ENCODE peak calls at places on chromosomes 12 and 14, in four cellular contexts. One of them, this sample, is unnamed.

GRCh38 chr14:26896447-26896846 is 298.6 kb upstream of the NOVA1 start:
- DNase-seq in right cardiac atrium: no peak
- DNase-seq in left ventricle myocardium inferior: no peak
- DNase-seq in left colon: no peak
- DNase-seq in this sample: no peak

GRCh38 chr12:131003676-131004075 is 50.0 kb downstream of the ADGRD1 start:
- DNase-seq in right cardiac atrium: no peak
- DNase-seq in left ventricle myocardium inferior: no peak
- DNase-seq in left colon: no peak
- DNase-seq in this sample: no peak

GRCh38 chr14:105469456-105470162 is 5.0 kb upstream of the CRIP2 start:
- DNase-seq in right cardiac atrium: peak; percentile 75
- DNase-seq in left ventricle myocardium inferior: peak; percentile 61
- DNase-seq in left colon: no peak
- DNase-seq in this sample: no peak

GRCh38 chr12:59093090-59093489 is 172.8 kb upstream of the LRIG3 start:
- DNase-seq in right cardiac atrium: no peak
- DNase-seq in left ventricle myocardium inferior: no peak
- DNase-seq in left colon: no peak
- DNase-seq in this sample: no peak

GRCh38 chr14:50335389-50335788 is 23.3 kb downstream of the DMAC2L start:
- DNase-seq in right cardiac atrium: peak; percentile 78
- DNase-seq in left ventricle myocardium inferior: peak; percentile 26
- DNase-seq in left colon: peak; percentile 74
- DNase-seq in this sample: no peak

GRCh38 chr14:76591270-76591669 is 170.0 kb upstream of the VASH1 start:
- DNase-seq in right cardiac atrium: peak; percentile 50
- DNase-seq in left ventricle myocardium inferior: no peak
- DNase-seq in left colon: peak; percentile 29
- DNase-seq in this sample: no peak

GRCh38 chr12:116592116-116592637 is 33.0 kb downstream of the MAP1LC3B2 start:
- DNase-seq in right cardiac atrium: peak; percentile 88
- DNase-seq in left ventricle myocardium inferior: peak; percentile 25
- DNase-seq in left colon: peak; percentile 70
- DNase-seq in this sample: no peak

GRCh38 chr14:99996951-99997571 is 68.2 kb upstream of the EVL start:
- DNase-seq in right cardiac atrium: no peak
- DNase-seq in left ventricle myocardium inferior: no peak
- DNase-seq in left colon: no peak
- DNase-seq in this sample: no peak

GRCh38 chr12:76158518-76159321 is 74.2 kb upstream of the NAP1L1 start:
- DNase-seq in right cardiac atrium: no peak
- DNase-seq in left ventricle myocardium inferior: no peak
- DNase-seq in left colon: peak; percentile 34
- DNase-seq in this sample: no peak

GRCh38 chr14:81187832-81188522 is 32.8 kb downstream of the GTF2A1 start:
- DNase-seq in right cardiac atrium: no peak
- DNase-seq in left ventricle myocardium inferior: no peak
- DNase-seq in left colon: no peak
- DNase-seq in this sample: no peak

GRCh38 chr14:73457935-73458218 is 469 bp downstream of the NUMB start:
- DNase-seq in right cardiac atrium: no peak
- DNase-seq in left ventricle myocardium inferior: peak; percentile 44
- DNase-seq in left colon: peak; percentile 51
- DNase-seq in this sample: no peak

GRCh38 chr12:510071-510825 is 50.5 kb downstream of the B4GALNT3 start:
- DNase-seq in right cardiac atrium: no peak
- DNase-seq in left ventricle myocardium inferior: no peak
- DNase-seq in left colon: peak; percentile 87
- DNase-seq in this sample: no peak

GRCh38 chr12:19034937-19035336 is 94.6 kb upstream of the PLEKHA5 start:
- DNase-seq in right cardiac atrium: peak; percentile 33
- DNase-seq in left ventricle myocardium inferior: no peak
- DNase-seq in left colon: no peak
- DNase-seq in this sample: no peak

GRCh38 chr12:57724003-57724935 is 14.3 kb downstream of the AGAP2 start:
- DNase-seq in right cardiac atrium: no peak
- DNase-seq in left ventricle myocardium inferior: no peak
- DNase-seq in left colon: no peak
- DNase-seq in this sample: no peak

GRCh38 chr12:45354399-45354798 is 138.5 kb downstream of the ANO6 start:
- DNase-seq in right cardiac atrium: no peak
- DNase-seq in left ventricle myocardium inferior: no peak
- DNase-seq in left colon: no peak
- DNase-seq in this sample: no peak

GRCh38 chr14:23559010-23559920 is 3.2 kb downstream of the THTPA start:
- DNase-seq in right cardiac atrium: peak; percentile 83
- DNase-seq in left ventricle myocardium inferior: peak; percentile 54
- DNase-seq in left colon: no peak
- DNase-seq in this sample: peak; percentile 28

GRCh38 chr14:104337381-104337780 is 199.0 kb downstream of the KIF26A start:
- DNase-seq in right cardiac atrium: no peak
- DNase-seq in left ventricle myocardium inferior: no peak
- DNase-seq in left colon: peak; percentile 15
- DNase-seq in this sample: no peak

GRCh38 chr14:51805541-51805940 is 54.9 kb upstream of the GNG2 start:
- DNase-seq in right cardiac atrium: no peak
- DNase-seq in left ventricle myocardium inferior: no peak
- DNase-seq in left colon: no peak
- DNase-seq in this sample: no peak

GRCh38 chr12:77384941-77385340 is 319.6 kb upstream of the E2F7 start:
- DNase-seq in right cardiac atrium: no peak
- DNase-seq in left ventricle myocardium inferior: no peak
- DNase-seq in left colon: no peak
- DNase-seq in this sample: no peak